ENCODE peak calls at places on chromosome 2, in four cellular contexts. I is bronchial epithelial cell, R is Peyer's patch, N is keratinocyte. H is an unnamed sample.

GRCh38 chr2:241771286-241772062 is 5.1 kb upstream of the GAL3ST2 start:
- DNase-seq in N (no peak), R (no peak), I (no peak), H (peak; percentile 88)

GRCh38 chr2:151261977-151262291 is 271 bp upstream of the RBM43 start:
- DNase-seq in I (no peak), R (no peak), N (no peak), H (no peak)

GRCh38 chr2:221791840-221792239 is 219.7 kb upstream of the EPHA4 start:
- DNase-seq in I (peak; percentile 51), R (no peak), N (no peak), H (no peak)

GRCh38 chr2:143525006-143525405 is 395.8 kb downstream of the ARHGAP15 start:
- DNase-seq in N (no peak), I (no peak), R (no peak), H (no peak)

GRCh38 chr2:236286866-236287545 is 22.8 kb upstream of the ASB18 start:
- DNase-seq in I (peak; percentile 44), R (no peak), N (no peak), H (no peak)

GRCh38 chr2:32715981-32716380 is 88.1 kb downstream of the TTC27 start:
- DNase-seq in I (peak; percentile 93), R (no peak), N (peak; percentile 41), H (no peak)

GRCh38 chr2:12686708-12687107 is 30.0 kb upstream of the TRIB2 start:
- DNase-seq in R (no peak), N (no peak), I (peak; percentile 53), H (no peak)

GRCh38 chr2:229673676-229674075 is 40.7 kb downstream of the DNER start:
- DNase-seq in N (peak; percentile 17), I (peak; percentile 62), R (no peak), H (no peak)

GRCh38 chr2:42008241-42008911 is 39.4 kb upstream of the PKDCC start:
- DNase-seq in R (no peak), I (no peak), N (no peak), H (no peak)

GRCh38 chr2:231159306-231159705 is 34.5 kb upstream of the HTR2B start:
- DNase-seq in R (no peak), N (no peak), I (no peak), H (no peak)

GRCh38 chr2:178747767-178748166 is 59.5 kb downstream of the TTN start:
- DNase-seq in R (no peak), I (peak; percentile 88), N (no peak), H (no peak)

GRCh38 chr2:2825516-2826208 is 494.6 kb upstream of the MYT1L start:
- DNase-seq in R (no peak), N (no peak), I (no peak), H (peak; percentile 7)

GRCh38 chr2:239328306-239329191 is 72.3 kb downstream of the HDAC4 start:
- DNase-seq in I (no peak), N (no peak), R (peak; percentile 16), H (peak; percentile 66)

GRCh38 chr2:192023006-192023405 is 171.7 kb downstream of the TMEFF2 start:
- DNase-seq in N (no peak), R (no peak), I (no peak), H (no peak)

GRCh38 chr2:38146302-38146916 is 70.5 kb upstream of the CYP1B1 start:
- DNase-seq in I (peak; percentile 71), N (no peak), R (no peak), H (no peak)

GRCh38 chr2:7022486-7022885 is 105.3 kb downstream of the RNF144A start:
- DNase-seq in R (no peak), I (no peak), N (no peak), H (no peak)
- H3K27me3 ChIP-seq in R (no peaks in the 10 kb centered on the region), I (no peaks in the 10 kb centered on the region), N (no peaks in the 10 kb centered on the region), H (no peaks in the 10 kb centered on the region)

GRCh38 chr2:238063414-238064189 is 2.8 kb downstream of the SCLY start:
- DNase-seq in I (no peak), R (no peak), N (no peak), H (no peak)
- H3K4me3 ChIP-seq in I (no peak overlapping the region), R (no peak overlapping the region), N (no peak overlapping the region), H (no peak overlapping the region)

GRCh38 chr2:197497301-197497700 is 2.3 kb downstream of the HSPD1 start:
- DNase-seq in N (no peak), R (no peak), I (peak; percentile 16), H (no peak)

GRCh38 chr2:197498937-197499593 is 575 bp downstream of the HSPD1 start:
- DNase-seq in N (no peak), I (peak; percentile 29), R (peak; percentile 77), H (peak; percentile 71)

GRCh38 chr2:197499594-197500502 is at the start of the genes HSPD1 and HSPE1:
- DNase-seq in I (peak; percentile 95), N (peak; percentile 75), R (peak; percentile 97), H (peak; percentile 97)

GRCh38 chr2:197496695-197497094 is 2.9 kb downstream of the HSPD1 start:
- DNase-seq in R (no peak), I (no peak), N (no peak), H (no peak)

DNA sequence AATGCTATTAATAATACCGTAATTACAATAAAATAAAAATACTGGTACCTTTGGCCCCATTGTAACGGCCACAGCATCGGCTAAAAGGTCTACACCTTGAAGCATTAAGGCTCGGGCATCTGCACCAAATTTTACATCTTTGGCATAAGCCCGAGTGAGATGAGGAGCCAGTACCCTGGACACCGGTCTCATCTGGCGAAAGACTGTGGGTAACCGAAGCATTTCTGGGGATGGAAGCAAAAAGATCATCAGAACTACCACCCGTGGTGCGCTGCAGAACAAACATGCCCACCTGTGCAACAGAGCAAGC is 1.1 kb downstream of the HSPD1 start:
- DNase-seq in N (no peak), R (no peak), I (no peak), H (no peak)
- H3K36me3 ChIP-seq in N (peaks cover 23% of the 10 kb centered on the region), R (no peaks in the 10 kb centered on the region), I (peaks cover 20% of the 10 kb centered on the region), H (peaks cover 33% of the 10 kb centered on the region)

DNA sequence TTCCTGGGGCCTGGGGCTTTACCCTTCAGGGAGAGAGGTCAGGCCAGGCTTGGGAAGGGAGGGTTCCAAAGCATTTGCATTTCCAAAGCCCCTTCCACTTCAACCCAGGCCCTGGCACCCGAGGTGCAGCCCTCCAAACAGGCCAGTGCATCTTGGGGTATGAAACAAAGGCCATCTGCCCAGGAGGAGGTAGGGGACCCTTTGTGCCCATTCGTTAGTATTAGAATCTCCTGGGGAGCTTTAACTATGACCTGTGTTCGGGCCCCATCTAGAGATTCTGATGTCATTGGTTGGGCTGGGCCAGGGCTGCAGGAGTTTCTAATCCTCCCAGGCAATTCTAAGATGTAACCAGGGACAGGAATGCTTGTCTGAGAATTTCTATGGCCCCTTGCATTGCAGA is 73.6 kb downstream of the CIB4 start:
- DNase-seq in R (no peak), I (no peak), N (no peak), H (peak; percentile 68)
- H3K27me3 ChIP-seq in R (peaks cover 4% of the 10 kb centered on the region), I (peaks cover 21% of the 10 kb centered on the region), N (peaks cover 61% of the 10 kb centered on the region), H (peaks cover 1% of the 10 kb centered on the region)

DNA sequence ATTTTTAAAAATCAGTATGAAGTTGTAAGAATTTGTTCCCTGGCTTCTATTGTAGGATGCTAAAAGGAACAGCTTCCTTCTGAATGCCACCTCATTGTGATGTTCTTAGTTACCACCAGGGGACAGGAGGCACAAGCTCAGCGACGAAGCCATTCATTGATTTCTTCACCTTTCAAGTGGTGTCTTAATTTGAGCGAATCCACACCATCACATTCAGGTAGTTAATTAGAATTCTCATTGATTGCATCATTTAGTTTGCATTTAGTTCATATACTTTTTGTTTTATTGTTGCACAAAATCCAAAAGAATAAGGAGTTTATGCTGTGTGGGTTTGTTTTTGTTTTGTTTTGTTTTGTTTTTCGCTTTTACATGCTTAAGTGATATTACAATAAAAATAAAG is 23.1 kb downstream of the CYP27C1 start:
- DNase-seq in R (no peak), I (peak; percentile 29), N (no peak), H (peak; percentile 78)
- H3K4me3 ChIP-seq in R (no peak overlapping the region), I (no peak overlapping the region), N (no peak overlapping the region), H (no peak overlapping the region)

DNA sequence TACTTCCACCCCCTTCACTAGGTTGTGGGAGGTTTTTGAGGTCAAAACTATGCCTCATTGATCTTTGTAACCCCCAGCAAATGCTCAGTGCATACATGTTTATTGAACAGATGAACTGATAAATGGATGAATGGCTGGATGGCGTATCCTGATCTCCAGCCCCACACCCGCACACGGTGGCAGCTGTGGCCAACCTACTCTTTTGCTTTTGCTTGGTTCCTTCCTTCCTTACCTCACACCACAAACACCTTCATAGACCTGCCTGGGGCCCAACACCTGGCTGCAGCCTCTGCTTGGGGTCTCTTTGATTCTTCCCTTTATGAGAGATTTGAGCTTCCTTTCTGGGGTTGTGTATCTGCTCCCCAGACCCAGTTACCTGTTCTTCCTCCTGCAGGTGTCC is 25.9 kb downstream of the SPP2 start:
- DNase-seq in I (no peak), N (no peak), R (no peak), H (no peak)
- H3K36me3 ChIP-seq in I (no peaks in the 10 kb centered on the region), N (no peaks in the 10 kb centered on the region), R (no peaks in the 10 kb centered on the region), H (no peaks in the 10 kb centered on the region)